ENCODE peak calls at places on chromosomes 6 and 20, in nine cellular contexts. W is Caco-2, J is dorsolateral prefrontal cortex, Q is Peyer's patch, O is cardiac muscle cell, P is prostate gland, I is IMR-90, S is heart left ventricle, Z is vagina. R is an unnamed sample.

GRCh38 chr6:161549977-161550655 is 276.3 kb upstream of the AGPAT4 start:
- DNase-seq in W (peak; percentile 14), J (no peak), Q (no peak), O (no peak), P (no peak), I (no peak), S (no peak), Z (no peak), R (no peak)

GRCh38 chr6:42007753-42008528 is 42.4 kb upstream of the TAF8 start:
- DNase-seq in W (no peak), J (no peak), Q (no peak), O (no peak), P (no peak), I (no peak), S (no peak), Z (no peak), R (no peak)

GRCh38 chr6:79030511-79030910 is 47.5 kb downstream of the PHIP start:
- DNase-seq in W (no peak), J (no peak), Q (no peak), O (no peak), P (no peak), I (peak; percentile 9), S (no peak), Z (no peak), R (no peak)

GRCh38 chr6:143609501-143609900 is 68.3 kb upstream of the PHACTR2 start:
- DNase-seq in W (no peak), J (no peak), Q (no peak), O (no peak), P (no peak), I (no peak), S (no peak), Z (no peak), R (no peak)

GRCh38 chr20:50758992-50759391 is 27.6 kb downstream of the PARD6B start:
- DNase-seq in W (no peak), J (no peak), Q (no peak), O (no peak), P (no peak), I (no peak), S (no peak), Z (no peak), R (peak; percentile 54)

GRCh38 chr6:113457156-113457555 is 400.0 kb upstream of the MARCKS start:
- DNase-seq in W (no peak), J (no peak), Q (no peak), O (no peak), P (no peak), I (peak; percentile 81), S (no peak), Z (no peak), R (no peak)

GRCh38 chr20:25308083-25308491 is 60.2 kb downstream of the PYGB start:
- DNase-seq in W (no peak), J (no peak), Q (no peak), O (no peak), P (no peak), I (no peak), S (no peak), Z (no peak), R (peak; percentile 65)

GRCh38 chr6:100881707-100882040 is 545 bp upstream of the ASCC3 start:
- DNase-seq in W (no peak), J (no peak), Q (no peak), O (peak; percentile 11), P (no peak), I (peak; percentile 8), S (no peak), Z (no peak), R (no peak)

GRCh38 chr6:43284986-43285385 is 13.1 kb upstream of the SLC22A7 start:
- DNase-seq in W (no peak), J (no peak), Q (no peak), O (no peak), P (no peak), I (no peak), S (no peak), Z (no peak), R (no peak)

GRCh38 chr6:112289039-112289566 is 34.7 kb upstream of the LAMA4 start:
- DNase-seq in W (no peak), J (no peak), Q (peak; percentile 50), O (peak; percentile 23), P (no peak), I (peak; percentile 96), S (peak; percentile 81), Z (no peak), R (no peak)

DNA sequence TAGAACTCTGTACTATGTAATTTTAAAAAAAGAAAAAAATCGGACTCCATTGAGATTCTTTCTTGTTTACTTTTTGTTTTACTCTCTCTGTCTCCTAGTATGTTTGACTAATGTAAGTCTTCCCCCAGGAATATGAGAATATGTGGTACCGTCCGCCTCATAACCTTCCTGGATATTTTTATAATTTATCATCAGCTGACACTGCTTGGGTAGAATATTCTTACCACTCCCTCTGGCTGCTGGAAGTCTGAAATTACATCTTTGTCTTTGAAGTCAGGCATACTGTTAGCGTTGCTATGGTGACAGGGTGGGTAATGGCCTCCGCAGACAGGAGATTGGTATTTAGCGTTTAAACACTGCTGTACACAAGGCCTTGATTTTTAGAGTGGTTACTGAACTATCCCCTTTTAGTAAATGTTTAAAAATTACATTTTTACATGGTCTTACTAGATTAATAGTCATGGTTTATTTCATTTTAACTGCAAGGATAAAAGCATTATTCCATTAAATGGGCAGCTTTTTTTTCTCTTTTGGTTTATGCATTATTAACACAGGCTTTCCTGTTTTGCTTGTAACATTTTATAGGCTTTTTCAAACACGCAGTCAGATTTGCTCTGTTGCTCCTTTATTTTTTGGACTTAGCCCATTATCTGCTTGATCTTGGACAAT is 176.4 kb downstream of the ARID1B start:
- DNase-seq in W (peak; percentile 76), J (no peak), Q (no peak), O (peak; percentile 83), P (no peak), I (peak; percentile 99), S (peak; percentile 47), Z (no peak), R (no peak)
- TF ChIP-seq CTCF in W (peak; percentile 20), J (peak; percentile 36), Q (peak; percentile 29), O (peak; percentile 37), P (no peak), I (peak; percentile 51), S (peak; percentile 34), Z (peak; percentile 29), R (peak; percentile 68)

GRCh38 chr20:63260521-63260920 is 6.3 kb upstream of the NKAIN4 start:
- DNase-seq in W (no peak), J (no peak), Q (no peak), O (no peak), P (no peak), I (no peak), S (no peak), Z (no peak), R (no peak)

GRCh38 chr20:63259734-63260460 is 5.6 kb upstream of the NKAIN4 start:
- DNase-seq in W (no peak), J (no peak), Q (no peak), O (no peak), P (no peak), I (no peak), S (no peak), Z (no peak), R (no peak)

GRCh38 chr20:63256954-63257353 is 2.7 kb upstream of the NKAIN4 start:
- DNase-seq in W (no peak), J (no peak), Q (no peak), O (no peak), P (no peak), I (no peak), S (no peak), Z (no peak), R (no peak)

GRCh38 chr20:63257629-63258028 is 3.4 kb upstream of the NKAIN4 start:
- DNase-seq in W (no peak), J (no peak), Q (no peak), O (no peak), P (no peak), I (no peak), S (no peak), Z (no peak), R (no peak)

DNA sequence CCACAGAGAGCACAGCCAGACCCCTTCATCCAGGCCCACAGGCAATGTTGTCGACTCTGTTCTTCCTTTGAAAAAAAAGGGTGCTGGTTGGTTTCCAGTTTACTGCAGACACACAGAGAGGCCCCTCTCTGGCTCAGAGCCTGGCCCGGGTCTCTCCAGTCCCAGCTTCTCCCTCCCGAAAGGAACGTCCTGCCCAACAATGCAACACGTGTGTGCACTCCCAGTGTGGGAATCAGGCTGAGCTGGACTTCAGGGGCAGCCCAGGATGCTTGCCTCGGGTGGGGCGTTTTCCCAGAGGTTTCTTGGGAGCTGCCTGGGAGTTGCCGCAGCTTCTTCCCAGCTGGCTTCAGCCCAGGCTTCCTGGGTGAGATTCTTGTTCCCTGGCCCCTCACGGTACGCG is 4.6 kb upstream of the NKAIN4 start:
- DNase-seq in W (no peak), J (no peak), Q (no peak), O (no peak), P (no peak), I (no peak), S (no peak), Z (no peak), R (no peak)
- H3K27me3 ChIP-seq in W (no peaks in the 10 kb centered on the region), J (peaks cover 16% of the 10 kb centered on the region), Q (peaks cover 14% of the 10 kb centered on the region), O (peaks cover 36% of the 10 kb centered on the region), P (peaks cover 15% of the 10 kb centered on the region), I (peaks cover 88% of the 10 kb centered on the region), S (peaks cover 75% of the 10 kb centered on the region), Z (peaks cover 11% of the 10 kb centered on the region), R (peaks cover 51% of the 10 kb centered on the region)

DNA sequence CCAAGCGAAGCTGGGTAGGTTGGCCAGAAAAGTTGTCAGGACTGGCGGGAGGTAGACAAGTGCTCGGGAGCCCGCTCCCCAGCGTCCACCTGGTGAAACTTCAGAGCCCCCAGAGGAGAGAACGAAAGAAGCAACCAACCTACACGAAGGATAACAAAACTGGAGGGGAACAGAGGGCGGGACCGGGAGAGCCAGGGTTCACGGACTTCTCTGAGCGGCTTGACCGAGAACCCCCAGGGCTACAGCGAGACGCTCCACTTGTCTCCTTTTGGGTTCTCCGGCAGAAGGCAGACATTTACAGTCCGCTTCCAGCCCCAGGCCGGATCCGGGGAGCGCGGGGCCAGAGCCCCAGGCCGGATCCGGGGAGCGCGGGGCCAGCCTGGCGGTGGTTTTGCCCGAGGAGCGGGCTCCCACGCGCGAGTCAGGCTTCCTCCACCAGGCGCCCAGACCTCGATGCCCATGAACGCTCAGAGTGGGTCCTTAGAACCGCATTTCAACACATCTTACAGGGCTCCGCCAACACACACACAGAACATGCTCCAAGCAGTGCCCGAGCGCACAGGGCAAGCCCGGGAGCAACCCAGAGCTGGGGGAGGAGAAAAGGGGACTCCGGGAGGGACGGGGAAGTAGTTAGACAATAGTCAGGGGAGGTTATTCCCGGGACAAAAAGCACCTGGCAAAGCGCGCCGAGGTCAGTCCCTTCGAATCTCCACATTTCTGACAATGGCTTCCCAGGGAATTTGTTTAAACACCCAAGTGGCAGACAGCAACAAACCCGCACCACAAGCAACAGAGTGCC is 1.1 kb downstream of the PTPRK start:
- DNase-seq in W (peak; percentile 77), J (peak; percentile 68), Q (peak; percentile 67), O (peak; percentile 70), P (peak; percentile 68), I (peak; percentile 45), S (peak; percentile 45), Z (no peak), R (peak; percentile 49)
- TF ChIP-seq CTCF in W (peak; percentile 55), J (peak; percentile 28), Q (peak; percentile 18), O (peak; percentile 9), P (no peak), I (peak; percentile 16), S (peak; percentile 19), Z (no peak), R (peak; percentile 31)

DNA sequence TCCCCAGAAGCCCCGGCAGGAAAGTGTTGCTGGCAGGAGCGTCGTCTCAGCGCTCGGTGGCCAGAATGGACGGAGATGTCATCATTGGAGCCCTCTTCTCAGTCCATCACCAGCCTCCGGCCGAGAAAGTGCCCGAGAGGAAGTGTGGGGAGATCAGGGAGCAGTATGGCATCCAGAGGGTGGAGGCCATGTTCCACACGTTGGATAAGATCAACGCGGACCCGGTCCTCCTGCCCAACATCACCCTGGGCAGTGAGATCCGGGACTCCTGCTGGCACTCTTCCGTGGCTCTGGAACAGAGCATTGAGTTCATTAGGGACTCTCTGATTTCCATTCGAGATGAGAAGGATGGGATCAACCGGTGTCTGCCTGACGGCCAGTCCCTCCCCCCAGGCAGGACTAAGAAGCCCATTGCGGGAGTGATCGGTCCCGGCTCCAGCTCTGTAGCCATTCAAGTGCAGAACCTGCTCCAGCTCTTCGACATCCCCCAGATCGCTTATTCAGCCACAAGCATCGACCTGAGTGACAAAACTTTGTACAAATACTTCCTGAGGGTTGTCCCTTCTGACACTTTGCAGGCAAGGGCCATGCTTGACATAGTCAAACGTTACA is 817 bp downstream of the GRM1 start:
- DNase-seq in W (no peak), J (no peak), Q (no peak), O (no peak), P (no peak), I (no peak), S (no peak), Z (no peak), R (no peak)
- H3K27me3 ChIP-seq in W (no peaks in the 10 kb centered on the region), J (no peaks in the 10 kb centered on the region), Q (peaks cover 4% of the 10 kb centered on the region), O (peaks cover 71% of the 10 kb centered on the region), P (peaks cover 17% of the 10 kb centered on the region), I (no peaks in the 10 kb centered on the region), S (peaks cover 52% of the 10 kb centered on the region), Z (no peaks in the 10 kb centered on the region), R (peaks cover 66% of the 10 kb centered on the region)

R was measured in RWPE2.